ENCODE peak calls at places on chromosomes 11 and 22, in eight cellular contexts. One of them, this sample, is unnamed.

GRCh38 chr11:134142536-134142935 is 73.7 kb downstream of the JAM3 start:
- DNase-seq in BJ: peak
- DNase-seq in astrocyte of the spinal cord: peak
- DNase-seq in foreskin fibroblast: no peak
- DNase-seq in nephron progenitor cell: no peak
- DNase-seq in MM.1S: no peak
- DNase-seq in suprapubic skin: no peak
- DNase-seq in transverse colon: no peak
- DNase-seq in this sample: no peak

GRCh38 chr22:24937114-24937513 is 9.4 kb downstream of the LHFPL7 start:
- DNase-seq in BJ: no peak
- DNase-seq in astrocyte of the spinal cord: peak
- DNase-seq in foreskin fibroblast: no peak
- DNase-seq in nephron progenitor cell: no peak
- DNase-seq in MM.1S: no peak
- DNase-seq in suprapubic skin: no peak
- DNase-seq in transverse colon: no peak
- DNase-seq in this sample: no peak

GRCh38 chr11:2709429-2709828 is 9.6 kb upstream of the KCNQ1OT1 start:
- DNase-seq in BJ: no peak
- DNase-seq in astrocyte of the spinal cord: no peak
- DNase-seq in foreskin fibroblast: peak
- DNase-seq in nephron progenitor cell: no peak
- DNase-seq in MM.1S: no peak
- DNase-seq in suprapubic skin: no peak
- DNase-seq in transverse colon: no peak
- DNase-seq in this sample: no peak

GRCh38 chr11:86459682-86460460 is 85.2 kb downstream of the CCDC81 start:
- DNase-seq in BJ: no peak
- DNase-seq in astrocyte of the spinal cord: peak
- DNase-seq in foreskin fibroblast: peak
- DNase-seq in nephron progenitor cell: no peak
- DNase-seq in MM.1S: no peak
- DNase-seq in suprapubic skin: no peak
- DNase-seq in transverse colon: no peak
- DNase-seq in this sample: no peak

GRCh38 chr11:65434057-65434666 is 11.6 kb downstream of the NEAT1 start:
- DNase-seq in BJ: no peak
- DNase-seq in astrocyte of the spinal cord: peak
- DNase-seq in foreskin fibroblast: no peak
- DNase-seq in nephron progenitor cell: no peak
- DNase-seq in MM.1S: no peak
- DNase-seq in suprapubic skin: no peak
- DNase-seq in transverse colon: peak
- DNase-seq in this sample: no peak

GRCh38 chr11:122748968-122749687 is 89.2 kb upstream of the CRTAM start:
- DNase-seq in BJ: peak
- DNase-seq in astrocyte of the spinal cord: peak
- DNase-seq in foreskin fibroblast: peak
- DNase-seq in nephron progenitor cell: no peak
- DNase-seq in MM.1S: peak
- DNase-seq in suprapubic skin: no peak
- DNase-seq in transverse colon: peak
- DNase-seq in this sample: no peak

GRCh38 chr11:65489706-65490310 is 9.0 kb upstream of the MALAT1 start:
- DNase-seq in BJ: no peak
- DNase-seq in astrocyte of the spinal cord: peak
- DNase-seq in foreskin fibroblast: peak
- DNase-seq in nephron progenitor cell: peak
- DNase-seq in MM.1S: no peak
- DNase-seq in suprapubic skin: peak
- DNase-seq in transverse colon: peak
- DNase-seq in this sample: no peak

GRCh38 chr11:113856966-113857759 is 18.2 kb downstream of the USP28 start:
- DNase-seq in BJ: no peak
- DNase-seq in astrocyte of the spinal cord: no peak
- DNase-seq in foreskin fibroblast: no peak
- DNase-seq in nephron progenitor cell: no peak
- DNase-seq in MM.1S: no peak
- DNase-seq in suprapubic skin: no peak
- DNase-seq in transverse colon: no peak
- DNase-seq in this sample: no peak

GRCh38 chr11:117673561-117673960 is 123.5 kb downstream of the DSCAML1 start:
- DNase-seq in BJ: no peak
- DNase-seq in astrocyte of the spinal cord: no peak
- DNase-seq in foreskin fibroblast: no peak
- DNase-seq in nephron progenitor cell: no peak
- DNase-seq in MM.1S: no peak
- DNase-seq in suprapubic skin: no peak
- DNase-seq in transverse colon: no peak
- DNase-seq in this sample: no peak

GRCh38 chr11:116343270-116343669 is 429.5 kb downstream of the BUD13 start:
- DNase-seq in BJ: no peak
- DNase-seq in astrocyte of the spinal cord: no peak
- DNase-seq in foreskin fibroblast: no peak
- DNase-seq in nephron progenitor cell: no peak
- DNase-seq in MM.1S: no peak
- DNase-seq in suprapubic skin: no peak
- DNase-seq in transverse colon: no peak
- DNase-seq in this sample: no peak

GRCh38 chr22:18148508-18148965 is 1.4 kb upstream of the USP18 start:
- DNase-seq in BJ: no peak
- DNase-seq in astrocyte of the spinal cord: no peak
- DNase-seq in foreskin fibroblast: no peak
- DNase-seq in nephron progenitor cell: no peak
- DNase-seq in MM.1S: no peak
- DNase-seq in suprapubic skin: no peak
- DNase-seq in transverse colon: no peak
- DNase-seq in this sample: no peak

GRCh38 chr11:64269380-64270234 is 14.9 kb downstream of the BAD start:
- DNase-seq in BJ: peak
- DNase-seq in astrocyte of the spinal cord: peak
- DNase-seq in foreskin fibroblast: peak
- DNase-seq in nephron progenitor cell: peak
- DNase-seq in MM.1S: peak
- DNase-seq in suprapubic skin: peak
- DNase-seq in transverse colon: peak
- DNase-seq in this sample: peak
- TF ChIP-seq CTCF in BJ: no peak
- TF ChIP-seq CTCF in astrocyte of the spinal cord: no peak
- TF ChIP-seq CTCF in foreskin fibroblast: no peak
- TF ChIP-seq CTCF in nephron progenitor cell: no peak
- TF ChIP-seq CTCF in MM.1S: peak
- TF ChIP-seq CTCF in suprapubic skin: no peak
- TF ChIP-seq CTCF in transverse colon: no peak
- TF ChIP-seq CTCF in this sample: peak

DNA sequence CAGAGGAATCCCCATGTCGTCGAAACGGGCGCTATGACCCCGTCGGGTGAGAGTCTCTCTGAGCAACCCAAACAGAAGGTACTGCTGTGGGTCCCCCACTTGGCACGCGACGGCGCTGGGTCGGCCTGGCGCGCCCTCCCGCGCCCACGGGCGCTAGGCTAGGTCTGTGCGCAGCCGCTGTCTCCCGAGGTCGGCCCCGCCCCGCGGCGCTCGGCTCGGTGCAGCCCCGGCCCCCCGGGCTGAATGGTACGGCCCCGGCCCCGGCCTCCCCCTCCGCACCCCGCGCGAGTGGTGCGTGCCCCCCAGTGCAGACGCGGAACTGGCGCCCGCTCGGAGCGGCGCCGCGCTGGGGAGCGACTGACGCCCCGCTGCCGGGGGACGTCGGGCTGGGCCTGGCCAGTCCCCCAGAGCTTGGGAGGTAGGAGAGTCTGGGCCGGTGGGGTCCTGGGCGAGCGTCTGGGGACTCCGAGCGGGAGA is at the start of gene MADD:
- DNase-seq in BJ: no peak
- DNase-seq in astrocyte of the spinal cord: peak
- DNase-seq in foreskin fibroblast: peak
- DNase-seq in nephron progenitor cell: peak
- DNase-seq in MM.1S: peak
- DNase-seq in suprapubic skin: peak
- DNase-seq in transverse colon: peak
- DNase-seq in this sample: peak
- TF ChIP-seq CTCF in BJ: no peak
- TF ChIP-seq CTCF in astrocyte of the spinal cord: no peak
- TF ChIP-seq CTCF in foreskin fibroblast: no peak
- TF ChIP-seq CTCF in nephron progenitor cell: no peak
- TF ChIP-seq CTCF in MM.1S: no peak
- TF ChIP-seq CTCF in suprapubic skin: no peak
- TF ChIP-seq CTCF in transverse colon: no peak
- TF ChIP-seq CTCF in this sample: no peak

GRCh38 chr22:43891360-43892182 is at the start of gene PNPLA5:
- DNase-seq in BJ: no peak
- DNase-seq in astrocyte of the spinal cord: no peak
- DNase-seq in foreskin fibroblast: no peak
- DNase-seq in nephron progenitor cell: peak
- DNase-seq in MM.1S: no peak
- DNase-seq in suprapubic skin: no peak
- DNase-seq in transverse colon: no peak
- DNase-seq in this sample: no peak

GRCh38 chr22:43888740-43889139 is 3.1 kb downstream of the PNPLA5 start:
- DNase-seq in BJ: no peak
- DNase-seq in astrocyte of the spinal cord: no peak
- DNase-seq in foreskin fibroblast: no peak
- DNase-seq in nephron progenitor cell: no peak
- DNase-seq in MM.1S: no peak
- DNase-seq in suprapubic skin: no peak
- DNase-seq in transverse colon: no peak
- DNase-seq in this sample: no peak

GRCh38 chr22:43890901-43891331 is 897 bp downstream of the PNPLA5 start:
- DNase-seq in BJ: no peak
- DNase-seq in astrocyte of the spinal cord: no peak
- DNase-seq in foreskin fibroblast: no peak
- DNase-seq in nephron progenitor cell: no peak
- DNase-seq in MM.1S: no peak
- DNase-seq in suprapubic skin: no peak
- DNase-seq in transverse colon: no peak
- DNase-seq in this sample: no peak

GRCh38 chr22:43887391-43887790 is 4.4 kb downstream of the PNPLA5 start:
- DNase-seq in BJ: no peak
- DNase-seq in astrocyte of the spinal cord: no peak
- DNase-seq in foreskin fibroblast: no peak
- DNase-seq in nephron progenitor cell: no peak
- DNase-seq in MM.1S: no peak
- DNase-seq in suprapubic skin: no peak
- DNase-seq in transverse colon: no peak
- DNase-seq in this sample: no peak

DNA sequence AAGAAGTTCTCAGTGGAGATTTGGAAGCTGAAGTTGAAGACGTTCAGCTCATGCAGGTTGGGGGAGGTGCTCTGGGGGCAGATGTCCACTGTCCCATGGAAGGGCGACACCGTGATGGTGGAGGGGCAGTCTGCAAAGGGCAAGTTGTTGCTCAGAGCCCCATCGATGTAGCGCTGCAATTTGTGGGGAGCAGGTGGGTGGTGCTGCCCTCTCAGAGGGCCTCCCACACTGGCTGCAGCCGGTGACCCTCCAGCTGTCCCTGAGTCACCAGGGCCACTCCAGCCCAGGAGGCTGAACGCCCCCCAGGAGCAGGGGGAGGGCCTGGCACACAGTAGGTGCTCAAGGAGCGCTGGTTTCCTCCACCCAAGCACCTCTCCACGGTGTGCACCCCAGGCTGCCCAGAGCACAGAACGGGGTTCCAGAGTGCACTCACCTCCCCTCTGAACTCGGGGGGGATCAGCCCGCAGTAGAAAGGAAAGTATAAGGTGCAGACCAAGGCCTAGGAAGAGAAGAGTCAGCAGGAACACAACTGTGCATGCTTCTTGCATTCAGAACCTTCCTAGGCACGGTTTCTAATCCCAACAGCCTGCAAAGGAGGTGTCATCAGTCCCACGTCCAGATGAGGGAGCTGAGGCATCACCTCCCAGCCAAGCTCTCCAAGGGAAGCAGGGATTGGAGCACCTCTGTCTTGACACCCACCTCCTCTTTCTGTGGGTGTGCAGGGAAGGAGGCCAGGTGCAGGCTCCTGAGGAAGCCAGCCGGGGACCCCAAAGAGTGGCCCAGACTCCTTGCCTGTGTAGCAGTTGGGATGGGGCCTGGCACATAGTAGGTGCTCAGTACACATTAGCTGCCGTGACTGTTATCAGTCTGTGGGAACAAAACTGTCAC is 2.2 kb downstream of the PNPLA5 start:
- DNase-seq in BJ: no peak
- DNase-seq in astrocyte of the spinal cord: peak
- DNase-seq in foreskin fibroblast: peak
- DNase-seq in nephron progenitor cell: no peak
- DNase-seq in MM.1S: no peak
- DNase-seq in suprapubic skin: no peak
- DNase-seq in transverse colon: no peak
- DNase-seq in this sample: no peak
- TF ChIP-seq CTCF in BJ: peak
- TF ChIP-seq CTCF in astrocyte of the spinal cord: peak
- TF ChIP-seq CTCF in foreskin fibroblast: peak
- TF ChIP-seq CTCF in nephron progenitor cell: no peak
- TF ChIP-seq CTCF in MM.1S: no peak
- TF ChIP-seq CTCF in suprapubic skin: no peak
- TF ChIP-seq CTCF in transverse colon: no peak
- TF ChIP-seq CTCF in this sample: no peak

GRCh38 chr11:70505331-70505731 is 107.0 kb downstream of the CTTN start:
- DNase-seq in BJ: no peak
- DNase-seq in astrocyte of the spinal cord: no peak
- DNase-seq in foreskin fibroblast: no peak
- DNase-seq in nephron progenitor cell: no peak
- DNase-seq in MM.1S: no peak
- DNase-seq in suprapubic skin: no peak
- DNase-seq in transverse colon: no peak
- DNase-seq in this sample: no peak

GRCh38 chr11:70502677-70503076 is 104.3 kb downstream of the CTTN start:
- DNase-seq in BJ: no peak
- DNase-seq in astrocyte of the spinal cord: no peak
- DNase-seq in foreskin fibroblast: no peak
- DNase-seq in nephron progenitor cell: no peak
- DNase-seq in MM.1S: no peak
- DNase-seq in suprapubic skin: no peak
- DNase-seq in transverse colon: no peak
- DNase-seq in this sample: no peak

GRCh38 chr11:70503201-70503877 is 105.0 kb downstream of the CTTN start:
- DNase-seq in BJ: no peak
- DNase-seq in astrocyte of the spinal cord: no peak
- DNase-seq in foreskin fibroblast: no peak
- DNase-seq in nephron progenitor cell: no peak
- DNase-seq in MM.1S: no peak
- DNase-seq in suprapubic skin: no peak
- DNase-seq in transverse colon: no peak
- DNase-seq in this sample: no peak

GRCh38 chr11:70504246-70505020 is 106.1 kb downstream of the CTTN start:
- DNase-seq in BJ: no peak
- DNase-seq in astrocyte of the spinal cord: no peak
- DNase-seq in foreskin fibroblast: no peak
- DNase-seq in nephron progenitor cell: no peak
- DNase-seq in MM.1S: no peak
- DNase-seq in suprapubic skin: no peak
- DNase-seq in transverse colon: no peak
- DNase-seq in this sample: no peak

DNA sequence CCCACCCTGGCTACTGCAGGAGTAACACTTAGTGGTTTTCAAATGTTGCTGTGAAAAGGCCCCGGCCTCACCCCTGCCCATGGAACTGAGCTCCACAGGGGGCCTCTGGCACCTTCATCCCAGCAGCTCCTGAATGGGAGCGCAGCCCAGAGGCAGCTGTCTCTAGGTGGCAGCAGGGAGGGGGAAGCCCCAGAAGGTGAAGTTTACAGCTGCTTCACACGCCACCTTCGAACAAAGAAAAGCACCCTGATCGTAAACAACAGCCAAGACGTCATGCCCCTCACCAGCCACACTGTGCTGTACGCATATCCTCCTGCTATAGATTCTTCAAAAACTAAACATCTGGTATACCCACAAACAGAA is 105.5 kb downstream of the CTTN start:
- DNase-seq in BJ: no peak
- DNase-seq in astrocyte of the spinal cord: no peak
- DNase-seq in foreskin fibroblast: no peak
- DNase-seq in nephron progenitor cell: no peak
- DNase-seq in MM.1S: no peak
- DNase-seq in suprapubic skin: no peak
- DNase-seq in transverse colon: peak
- DNase-seq in this sample: no peak
- TF ChIP-seq CTCF in BJ: no peak
- TF ChIP-seq CTCF in astrocyte of the spinal cord: peak
- TF ChIP-seq CTCF in foreskin fibroblast: no peak
- TF ChIP-seq CTCF in nephron progenitor cell: peak
- TF ChIP-seq CTCF in MM.1S: no peak
- TF ChIP-seq CTCF in suprapubic skin: no peak
- TF ChIP-seq CTCF in transverse colon: no peak
- TF ChIP-seq CTCF in this sample: no peak

This sample was measured in natural killer cell.